ENCODE peak calls at places on chromosome 6, in five cellular contexts. Q, P, Y, O and M are unnamed samples.
A peak's percentile ranks its signal among the peaks of the same experiment; 100 is the strongest.

GRCh38 chr6:45901777-45902650 is 113.6 kb downstream of the CLIC5 start:
- ATAC-seq in Q (no peak), P (no peak), Y (no peak), O (no peak), M (no peak)

GRCh38 chr6:4212588-4212987 is 77.2 kb upstream of the ECI2 start:
- ATAC-seq in Q (no peak), P (peak; percentile 19), Y (no peak), O (no peak), M (no peak)

GRCh38 chr6:139981066-139981624 is 606.7 kb upstream of the CITED2 start:
- ATAC-seq in Q (no peak), P (no peak), Y (no peak), O (no peak), M (no peak)

GRCh38 chr6:38725414-38726183 is 10.5 kb downstream of the DNAH8 start:
- ATAC-seq in Q (no peak), P (no peak), Y (peak; percentile 71), O (no peak), M (no peak)

GRCh38 chr6:166958926-166959861 is 2.8 kb upstream of the RNASET2 start:
- ATAC-seq in Q (no peak), P (no peak), Y (peak; percentile 13), O (peak; percentile 1), M (no peak)

GRCh38 chr6:150142304-150142656 is 564 bp upstream of the PPP1R14C start:
- ATAC-seq in Q (no peak), P (peak; percentile 75), Y (no peak), O (no peak), M (no peak)

GRCh38 chr6:137119196-137120104 is 54.0 kb downstream of the IL22RA2 start:
- ATAC-seq in Q (peak; percentile 41), P (no peak), Y (no peak), O (peak; percentile 89), M (no peak)

GRCh38 chr6:3432416-3432815 is 24.4 kb downstream of the SLC22A23 start:
- ATAC-seq in Q (no peak), P (no peak), Y (no peak), O (no peak), M (no peak)

GRCh38 chr6:161434921-161435411 is 161.1 kb upstream of the AGPAT4 start:
- ATAC-seq in Q (peak; percentile 94), P (peak; percentile 34), Y (no peak), O (no peak), M (peak; percentile 80)

GRCh38 chr6:161436106-161436876 is 162.4 kb upstream of the AGPAT4 start:
- ATAC-seq in Q (no peak), P (no peak), Y (no peak), O (no peak), M (no peak)

GRCh38 chr6:161435426-161436065 is 161.7 kb upstream of the AGPAT4 start:
- ATAC-seq in Q (peak; percentile 28), P (no peak), Y (no peak), O (no peak), M (no peak)

GRCh38 chr6:161432546-161432945 is 158.7 kb upstream of the AGPAT4 start:
- ATAC-seq in Q (no peak), P (no peak), Y (no peak), O (no peak), M (no peak)

GRCh38 chr6:161434331-161434730 is 160.5 kb upstream of the AGPAT4 start:
- ATAC-seq in Q (peak; percentile 19), P (no peak), Y (no peak), O (no peak), M (no peak)
- H3K27ac ChIP-seq in Q (peak overlapping the region; percentile 84), P (no peak overlapping the region), Y (no peak overlapping the region), O (no peak overlapping the region), M (peak overlapping the region; percentile 67)

DNA sequence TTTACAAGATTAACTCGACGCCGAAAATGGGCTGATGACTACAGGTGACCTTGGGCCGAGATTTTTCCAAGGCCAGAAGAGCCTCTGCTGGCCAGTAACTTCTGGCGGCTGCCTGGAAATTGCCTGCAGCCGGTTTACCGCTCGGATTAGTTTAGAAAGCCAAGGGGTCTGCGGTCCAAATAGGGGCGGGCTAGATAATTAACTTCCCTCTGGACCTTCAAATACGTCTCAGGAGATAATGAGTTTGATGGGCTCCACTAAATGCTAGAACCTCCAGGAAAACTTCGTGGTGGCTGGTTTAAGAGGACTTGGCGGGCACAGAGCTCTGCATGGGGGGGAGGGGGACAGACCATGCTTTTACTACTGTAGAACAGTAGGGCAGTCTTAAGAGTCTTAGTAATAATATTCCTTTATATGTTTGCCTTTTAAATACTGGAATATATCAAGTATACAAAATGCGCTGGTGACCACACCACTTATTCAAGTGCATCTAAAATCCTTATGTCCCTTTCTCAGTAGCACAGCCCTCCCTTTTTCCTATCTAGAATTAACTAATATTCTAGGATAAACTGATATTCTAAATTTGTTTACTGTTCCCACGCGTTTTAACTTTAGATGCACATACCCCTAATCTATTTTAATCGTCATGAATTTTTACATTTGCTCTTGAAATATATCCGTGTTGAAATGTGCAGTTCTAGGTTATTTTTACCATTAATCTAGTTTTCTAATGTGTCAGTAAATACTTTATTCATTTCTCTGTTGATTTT is 107.6 kb upstream of the PRSS16 start:
- ATAC-seq in Q (no peak), P (peak; percentile 34), Y (peak; percentile 41), O (no peak), M (peak; percentile 22)
- H3K27ac ChIP-seq in Q (peak overlapping the region; percentile 50), P (peak overlapping the region; percentile 90), Y (peak overlapping the region; percentile 94), O (no peak overlapping the region), M (peak overlapping the region; percentile 18)

GRCh38 chr6:33704215-33704817 is 7.2 kb downstream of the UQCC2 start:
- ATAC-seq in Q (no peak), P (peak; percentile 3), Y (no peak), O (no peak), M (no peak)
- H3K27ac ChIP-seq in Q (no peak overlapping the region), P (no peak overlapping the region), Y (no peak overlapping the region), O (no peak overlapping the region), M (no peak overlapping the region)

DNA sequence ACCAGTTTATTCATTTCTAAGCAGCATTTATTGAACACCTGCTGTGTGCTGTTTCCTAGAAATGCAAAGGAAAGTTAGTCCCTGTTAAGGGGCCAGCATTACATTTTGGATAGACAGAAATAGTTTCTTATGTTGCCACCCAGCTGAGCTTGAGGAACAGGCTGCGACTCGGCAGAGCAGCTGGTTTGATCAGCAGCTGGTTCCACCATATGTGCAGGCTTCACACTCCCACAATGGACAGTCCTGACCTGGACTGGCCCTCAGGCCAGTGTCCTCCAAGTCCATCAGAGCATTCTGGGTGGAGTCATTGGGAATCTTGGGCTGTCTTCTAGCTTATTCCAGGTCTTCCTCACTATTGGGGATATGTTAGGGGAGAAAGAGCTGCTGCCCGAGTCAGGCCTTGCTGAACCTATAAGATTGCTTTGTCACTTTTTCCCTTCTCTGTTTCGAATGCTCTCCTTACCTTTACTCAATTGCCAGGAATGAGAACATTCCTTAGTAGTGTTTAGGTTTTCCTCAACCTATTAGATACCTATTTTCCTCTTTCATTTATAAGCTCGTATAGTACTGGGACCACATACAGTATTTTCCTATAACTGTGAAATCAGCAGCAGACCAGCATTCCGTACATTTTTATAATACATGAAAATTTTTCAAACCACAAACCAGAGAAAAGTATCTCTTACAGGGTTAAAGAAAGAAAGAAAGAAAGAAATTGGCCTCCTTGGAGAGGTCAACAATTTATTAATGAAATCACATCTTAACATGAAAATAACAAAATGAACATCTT is 203.0 kb downstream of the FARS2 start:
- ATAC-seq in Q (no peak), P (no peak), Y (no peak), O (no peak), M (no peak)
- H3K27ac ChIP-seq in Q (no peak overlapping the region), P (no peak overlapping the region), Y (no peak overlapping the region), O (no peak overlapping the region), M (no peak overlapping the region)

DNA sequence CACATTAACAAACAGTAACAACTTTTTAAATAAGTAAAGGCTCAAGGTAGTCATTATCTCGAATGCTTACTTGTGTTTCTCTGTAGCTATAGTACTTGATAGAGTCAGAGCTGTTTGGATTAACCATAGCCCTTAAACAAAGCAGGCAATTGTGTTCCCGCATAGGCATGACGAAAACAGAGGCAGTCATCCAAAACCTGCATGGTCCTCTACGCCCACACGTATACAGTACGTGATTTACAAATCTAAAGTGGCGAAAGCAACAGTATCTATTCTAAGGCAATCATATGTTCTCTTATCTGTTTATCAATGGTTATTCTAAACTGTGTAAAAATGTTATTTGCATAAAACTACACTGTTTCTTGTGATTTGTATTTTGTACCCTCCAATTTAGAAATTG is 31.8 kb downstream of the HFE start:
- ATAC-seq in Q (no peak), P (no peak), Y (no peak), O (no peak), M (no peak)
- H3K27ac ChIP-seq in Q (peak overlapping the region; percentile 30), P (no peak overlapping the region), Y (no peak overlapping the region), O (no peak overlapping the region), M (no peak overlapping the region)